ENCODE peak calls at places on chromosomes 16 and 17, in five cellular contexts. V is HL-60, S is stomach, G is AG04450, L is thoracic aorta. D is an unnamed sample.

GRCh38 chr16:74865922-74866598 is 91.4 kb upstream of the FA2H start:
- DNase-seq in L (no peak), G (no peak), V (no peak), S (no peak), D (no peak)

GRCh38 chr17:49787932-49788442 is 494 bp upstream of the KAT7 start:
- DNase-seq in S (no peak), L (no peak), G (no peak), V (no peak), D (peak; percentile 22)

GRCh38 chr17:79071161-79071560 is 3.5 kb upstream of the ENGASE start:
- DNase-seq in G (no peak), S (no peak), V (no peak), L (no peak), D (no peak)

GRCh38 chr17:69437475-69437874 is 23.0 kb downstream of the MAP2K6 start:
- DNase-seq in S (no peak), G (no peak), L (no peak), V (no peak), D (no peak)

GRCh38 chr17:29193146-29193545 is 12.9 kb upstream of the MYO18A start:
- DNase-seq in L (no peak), S (no peak), V (no peak), G (no peak), D (no peak)

GRCh38 chr16:2054543-2055245 is 6.9 kb downstream of the TSC2 start:
- DNase-seq in S (peak; percentile 93), V (no peak), G (no peak), L (no peak), D (no peak)

GRCh38 chr17:59415397-59415796 is 83.9 kb downstream of the YPEL2 start:
- DNase-seq in L (no peak), V (peak; percentile 50), G (no peak), S (no peak), D (no peak)

GRCh38 chr16:56965149-56965938 is 3.6 kb downstream of the CETP start:
- DNase-seq in V (no peak), G (no peak), S (no peak), L (no peak), D (no peak)

GRCh38 chr17:32503251-32504165 is 16.7 kb downstream of the CDK5R1 start:
- DNase-seq in S (no peak), L (no peak), G (no peak), V (no peak), D (no peak)

GRCh38 chr17:4189280-4189679 is 46.3 kb downstream of the CYB5D2 start:
- DNase-seq in S (no peak), L (no peak), G (no peak), V (no peak), D (no peak)

GRCh38 chr17:82380860-82381702 is 9.5 kb downstream of the UTS2R start:
- DNase-seq in S (no peak), V (no peak), G (no peak), L (no peak), D (no peak)

GRCh38 chr16:9900576-9900975 is 281.7 kb downstream of the GRIN2A start:
- DNase-seq in S (no peak), L (no peak), G (no peak), V (no peak), D (no peak)

GRCh38 chr16:76226011-76226410 is 51.2 kb upstream of the CNTNAP4 start:
- DNase-seq in V (no peak), L (no peak), G (no peak), S (no peak), D (no peak)

GRCh38 chr16:89122322-89122831 is 28.7 kb downstream of the ACSF3 start:
- DNase-seq in L (no peak), V (no peak), G (no peak), S (peak; percentile 73), D (no peak)

GRCh38 chr17:68101992-68102758 is 66.6 kb downstream of the KPNA2 start:
- DNase-seq in L (no peak), S (peak; percentile 34), G (no peak), V (no peak), D (peak; percentile 70)

GRCh38 chr16:56983211-56983751 is 6.1 kb upstream of the NLRC5 start:
- DNase-seq in S (peak; percentile 55), V (no peak), L (no peak), G (no peak), D (peak; percentile 62)

GRCh38 chr16:53378138-53378537 is 56.1 kb upstream of the RBL2 start:
- DNase-seq in G (no peak), S (no peak), L (no peak), V (no peak), D (no peak)

GRCh38 chr16:51755039-51755501 is 604.0 kb upstream of the SALL1 start:
- DNase-seq in V (no peak), L (no peak), G (no peak), S (no peak), D (no peak)

GRCh38 chr16:79599256-79599836 is 1.2 kb downstream of the MAF start:
- DNase-seq in S (no peak), L (no peak), V (no peak), G (no peak), D (no peak)

GRCh38 chr17:19647697-19648474 is 665 bp upstream of the ALDH3A2 start:
- DNase-seq in L (peak; percentile 42), G (no peak), V (peak; percentile 51), S (peak; percentile 54), D (peak; percentile 85)

GRCh38 chr16:15897834-15898254 is 9.4 kb upstream of the CEP20 start:
- DNase-seq in V (peak; percentile 64), S (no peak), L (no peak), G (no peak), D (no peak)

GRCh38 chr17:4879591-4879990 is 19.7 kb upstream of the C17orf107 start:
- DNase-seq in S (no peak), V (no peak), L (no peak), G (no peak), D (no peak)

GRCh38 chr17:49003557-49004511 is 6.6 kb downstream of the IGF2BP1 start:
- DNase-seq in G (no peak), V (no peak), L (no peak), S (no peak), D (no peak)

GRCh38 chr17:50183439-50184001 is 17.7 kb downstream of the SGCA start:
- DNase-seq in G (no peak), L (no peak), S (no peak), V (no peak), D (no peak)

DNA sequence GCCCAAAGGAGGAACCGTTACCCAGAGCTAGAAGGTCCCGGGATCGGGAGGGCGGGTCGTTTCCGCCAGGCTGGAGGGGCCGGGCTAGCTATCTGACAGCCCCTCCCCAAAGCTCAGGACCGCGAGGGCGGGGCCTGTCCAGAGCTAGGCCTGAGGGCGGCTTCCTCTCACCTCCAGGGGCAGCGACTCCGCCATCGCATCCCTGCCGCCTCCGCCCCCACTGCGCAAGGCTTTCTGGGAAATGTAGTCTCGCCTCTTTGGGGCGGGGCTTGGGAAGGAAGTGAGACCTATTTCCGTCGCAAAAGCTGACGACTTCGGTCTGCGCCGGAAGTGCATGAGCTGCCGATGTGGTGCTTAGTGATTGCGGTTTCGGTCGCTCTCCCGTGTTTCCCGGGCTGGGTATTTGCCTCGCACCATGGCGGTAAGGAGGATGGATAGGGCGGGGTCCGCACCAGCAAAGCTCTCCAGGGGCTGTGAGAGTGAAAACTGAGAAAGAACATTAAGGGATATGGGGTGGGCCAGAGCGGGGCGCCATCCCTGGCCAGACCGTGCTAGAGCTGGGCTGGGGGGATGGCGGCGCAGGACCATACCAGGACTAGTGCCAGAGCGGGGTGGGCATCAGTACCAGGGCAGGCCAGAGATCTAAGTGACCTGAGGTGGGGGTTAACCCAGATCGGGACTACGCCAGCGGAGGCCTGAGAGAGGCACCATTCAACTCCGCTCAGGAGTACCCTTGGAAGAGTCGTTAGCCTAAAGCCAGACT is at the start of gene TMEM208:
- DNase-seq in G (peak; percentile 94), L (peak; percentile 91), V (peak; percentile 98), S (peak; percentile 98), D (peak; percentile 98)
- TF ChIP-seq CTCF in G (peak; percentile 13), L (no peak), V (no peak), S (no peak), D (no peak)

DNA sequence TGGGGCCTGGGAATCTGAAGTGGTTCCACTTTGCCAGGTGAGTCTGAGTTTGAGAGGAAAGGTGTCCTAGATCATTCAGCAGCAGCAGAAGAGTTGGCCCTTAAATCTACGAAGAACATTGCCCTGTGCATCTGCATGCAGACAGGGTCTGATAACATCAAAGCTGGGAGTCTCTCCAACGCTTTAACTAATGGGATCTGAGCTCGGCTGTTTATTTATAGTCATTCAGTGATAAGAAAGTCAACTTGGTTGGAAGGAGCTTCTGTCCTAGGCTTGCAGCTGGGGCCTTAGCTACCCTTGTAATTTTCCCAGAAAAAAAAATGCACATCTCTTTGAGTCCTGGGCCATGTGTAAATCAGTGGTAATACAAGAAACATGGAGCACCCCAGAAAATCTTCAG is 418.0 kb upstream of the HSBP1 start:
- DNase-seq in L (no peak), V (no peak), G (no peak), S (no peak), D (no peak)
- H3K27ac ChIP-seq in L (no peak overlapping the region), V (no peak overlapping the region), G (no peak overlapping the region), S (no peak overlapping the region), D (peak overlapping the region; percentile 79)

GRCh38 chr16:67248401-67249177 is at the start of gene SLC9A5:
- DNase-seq in L (no peak), S (no peak), V (no peak), G (no peak), D (peak; percentile 21)
- TF ChIP-seq CTCF in L (no peak), S (no peak), V (no peak), G (no peak), D (peak; percentile 25)

DNA sequence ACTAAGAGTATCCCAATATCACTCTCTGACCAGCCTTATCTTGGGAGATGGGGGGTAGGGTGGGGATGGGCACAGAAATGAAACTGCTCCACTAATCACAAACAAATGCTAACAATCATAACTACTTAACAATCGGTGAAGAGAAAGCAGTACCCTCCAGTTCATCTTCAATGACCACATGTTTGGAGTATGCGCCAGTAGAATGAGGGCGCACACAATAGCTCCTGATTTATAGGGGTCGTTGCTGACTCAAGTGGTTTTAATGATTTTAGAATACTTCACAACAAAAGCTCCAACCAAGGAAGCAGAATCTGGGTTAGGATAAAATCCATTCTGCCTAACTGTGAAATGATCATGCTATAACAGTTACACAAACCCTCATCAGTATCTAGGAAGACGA is 184.4 kb downstream of the AATF start:
- DNase-seq in G (no peak), S (no peak), V (no peak), L (no peak), D (no peak)
- H3K27ac ChIP-seq in G (no peak overlapping the region), S (no peak overlapping the region), V (no peak overlapping the region), L (no peak overlapping the region), D (no peak overlapping the region)

DNA sequence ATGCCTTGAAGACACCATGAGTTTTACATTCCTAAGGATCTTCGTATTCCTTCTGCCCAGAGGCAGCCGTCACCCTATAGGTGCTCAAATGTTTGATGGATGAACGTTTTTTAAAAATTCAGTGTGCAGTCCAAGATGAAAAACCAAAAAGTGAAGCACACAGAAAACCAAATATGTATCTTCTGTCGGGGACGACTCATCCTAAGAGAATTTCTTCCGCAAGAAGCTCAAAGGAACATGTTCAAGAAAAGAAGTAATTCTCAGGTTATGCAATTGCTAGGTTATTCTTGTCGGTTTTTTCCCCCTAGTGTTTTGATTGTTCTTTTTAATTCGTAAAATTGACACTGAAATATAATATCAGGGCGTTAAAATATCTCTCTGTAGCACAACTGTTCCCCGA is 1.4 kb downstream of the CENPV start:
- DNase-seq in S (no peak), V (no peak), G (no peak), L (no peak), D (no peak)
- TF ChIP-seq CTCF in S (no peak), V (no peak), G (no peak), L (no peak), D (no peak)

DNA sequence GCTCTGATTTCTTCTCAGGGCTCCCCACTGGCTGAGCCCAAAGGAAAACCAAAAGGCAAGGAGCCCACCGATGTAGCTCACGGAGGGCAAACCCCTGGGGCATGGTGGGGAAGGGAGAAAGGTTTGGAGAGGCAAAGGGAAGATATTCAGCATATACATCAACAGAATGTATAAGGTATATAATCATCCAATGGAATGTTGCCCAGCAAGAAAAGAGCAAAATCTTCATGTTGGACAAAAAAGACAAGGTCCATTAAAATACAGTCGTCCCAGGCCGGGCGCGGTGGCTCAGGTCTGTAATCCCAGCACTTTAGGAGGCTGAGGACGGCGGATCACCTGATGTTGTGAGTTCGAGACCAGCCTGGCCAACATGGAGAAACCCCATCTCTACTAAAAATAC is 1.6 kb downstream of the CPPED1 start:
- DNase-seq in S (no peak), V (no peak), L (no peak), G (no peak), D (no peak)
- H3K27ac ChIP-seq in S (peak overlapping the region; percentile 90), V (peak overlapping the region; percentile 93), L (peak overlapping the region; percentile 85), G (peak overlapping the region; percentile 31), D (peak overlapping the region; percentile 59)

D was measured in tibial artery.